ENCODE peak calls at places on chromosomes 2 and 18, in six cellular contexts. V is heart right ventricle, S is right atrium auricular region, Z is kidney epithelial cell, X is body of pancreas, W is BJ. I is an unnamed sample.

GRCh38 chr18:79748321-79749157 is 49.2 kb upstream of the KCNG2 start:
- DNase-seq in V (no peak), S (no peak), Z (no peak), X (no peak), W (no peak), I (no peak)

GRCh38 chr2:146576301-146576700 is 1268.5 kb upstream of the ACVR2A start:
- DNase-seq in V (no peak), S (no peak), Z (no peak), X (no peak), W (no peak), I (no peak)

GRCh38 chr2:238155761-238156694 is 2.7 kb upstream of the ERFE start:
- DNase-seq in V (no peak), S (no peak), Z (no peak), X (no peak), W (no peak), I (no peak)

GRCh38 chr2:133561045-133561852 is 7.0 kb downstream of the NCKAP5 start:
- DNase-seq in V (peak), S (no peak), Z (no peak), X (peak), W (no peak), I (peak)

GRCh38 chr2:217218269-217219140 is 358.6 kb upstream of the TNP1 start:
- DNase-seq in V (no peak), S (no peak), Z (no peak), X (no peak), W (no peak), I (no peak)

GRCh38 chr2:169664978-169665930 is 29.0 kb downstream of the CFAP210 start:
- DNase-seq in V (no peak), S (no peak), Z (no peak), X (no peak), W (peak), I (no peak)

GRCh38 chr2:120886967-120887672 is 151.5 kb downstream of the GLI2 start:
- DNase-seq in V (no peak), S (no peak), Z (no peak), X (peak), W (no peak), I (no peak)

GRCh38 chr2:153986488-153987229 is 114.9 kb downstream of the GALNT13 start:
- DNase-seq in V (no peak), S (no peak), Z (no peak), X (no peak), W (no peak), I (no peak)

GRCh38 chr2:14492920-14493503 is 139.5 kb upstream of the LRATD1 start:
- DNase-seq in V (no peak), S (no peak), Z (peak), X (no peak), W (peak), I (peak)

GRCh38 chr18:6881034-6881800 is 151.7 kb downstream of the ARHGAP28 start:
- DNase-seq in V (peak), S (no peak), Z (no peak), X (no peak), W (peak), I (peak)

GRCh38 chr2:101040072-101040471 is 38.0 kb downstream of the RPL31 start:
- DNase-seq in V (no peak), S (no peak), Z (no peak), X (peak), W (no peak), I (no peak)

GRCh38 chr2:134207589-134208209 is 46.2 kb upstream of the MGAT5 start:
- DNase-seq in V (peak), S (no peak), Z (no peak), X (peak), W (no peak), I (no peak)

GRCh38 chr2:197427204-197427603 is 7.6 kb downstream of the SF3B1 start:
- DNase-seq in V (no peak), S (no peak), Z (no peak), X (no peak), W (no peak), I (no peak)

GRCh38 chr2:37631292-37631691 is 40.1 kb downstream of the CDC42EP3 start:
- DNase-seq in V (no peak), S (no peak), Z (no peak), X (no peak), W (no peak), I (no peak)

GRCh38 chr2:7685342-7686015 is 768.3 kb downstream of the RNF144A start:
- DNase-seq in V (no peak), S (no peak), Z (no peak), X (no peak), W (peak), I (no peak)

DNA sequence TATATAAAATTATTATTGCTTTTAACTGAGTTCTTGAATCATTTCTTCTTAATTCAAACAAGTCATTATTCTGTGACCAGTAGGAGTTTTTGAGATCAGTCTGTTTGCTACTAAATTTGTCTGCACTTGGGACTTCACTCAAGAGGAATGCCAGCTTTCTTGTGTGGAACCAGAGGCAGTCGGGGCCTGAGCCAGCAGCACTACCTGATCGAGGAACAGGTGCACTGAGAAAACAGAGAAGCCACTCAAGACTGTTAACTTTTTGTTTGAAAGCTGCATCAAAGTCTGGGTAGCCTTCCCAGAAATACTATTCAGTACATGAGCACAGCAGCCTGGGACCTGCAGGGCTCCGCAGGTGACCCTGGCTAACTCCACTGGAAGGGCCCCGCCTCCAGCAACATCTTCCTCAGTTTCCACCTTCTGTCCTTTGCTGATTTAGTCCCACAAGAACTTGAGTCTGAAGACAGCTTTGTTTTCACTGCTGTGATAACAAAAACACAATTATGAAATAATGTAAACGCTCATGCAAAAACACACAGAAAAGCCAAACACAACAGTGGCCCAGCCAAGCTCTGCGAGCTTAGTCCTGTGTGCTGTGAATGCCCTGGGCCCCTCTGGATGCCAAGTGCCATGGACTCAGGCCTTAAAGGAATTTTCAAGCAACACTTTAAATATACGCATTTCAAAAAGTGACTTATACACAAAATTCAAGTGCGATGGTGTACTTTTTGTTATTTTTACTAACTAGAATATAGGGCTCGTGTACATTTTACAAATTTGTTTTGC is 62.0 kb downstream of the SH3YL1 start:
- DNase-seq in V (no peak), S (no peak), Z (no peak), X (peak), W (no peak), I (no peak)
- H3K4me3 ChIP-seq in V (no peak), S (no peak), Z (no peak), X (no peak), W (no peak), I (no peak)

DNA sequence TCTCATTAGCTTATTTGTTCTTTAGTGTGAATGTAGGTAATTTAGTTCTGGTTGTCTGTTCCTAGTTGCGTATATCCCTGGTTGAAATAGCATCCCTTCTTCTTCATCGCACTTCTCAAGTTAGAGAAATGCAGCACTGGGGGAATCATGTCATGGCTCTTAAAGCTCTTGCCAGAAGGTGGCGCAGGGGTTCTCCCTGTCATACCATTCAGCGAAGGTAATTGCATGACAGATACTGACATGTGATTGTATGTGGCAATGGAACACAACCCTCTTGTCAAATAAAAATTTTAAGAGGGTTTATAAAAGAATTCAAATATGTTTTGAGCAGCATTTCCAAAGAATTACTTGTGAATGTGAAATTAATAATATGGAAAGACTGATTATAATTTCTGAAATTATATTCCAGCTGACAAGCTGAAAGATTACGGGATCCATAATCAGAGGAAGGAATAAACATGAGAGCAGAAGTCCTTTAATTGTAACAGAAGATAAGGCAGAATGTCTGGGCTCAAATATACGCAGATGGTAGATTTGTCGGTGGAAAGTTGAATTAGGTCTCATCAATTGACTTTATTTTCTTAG is 411.7 kb downstream of the DSEL start:
- DNase-seq in V (peak), S (peak), Z (peak), X (peak), W (no peak), I (peak)
- TF ChIP-seq CTCF in V (peak), S (no peak), Z (peak), X (peak), W (peak), I (peak)

GRCh38 chr18:2980607-2980923 is 32.4 kb downstream of the LPIN2 start:
- DNase-seq in V (no peak), S (no peak), Z (no peak), X (no peak), W (no peak), I (no peak)

GRCh38 chr18:2981212-2981728 is 31.7 kb downstream of the LPIN2 start:
- DNase-seq in V (no peak), S (no peak), Z (peak), X (no peak), W (peak), I (peak)

GRCh38 chr18:2978626-2979025 is 34.3 kb downstream of the LPIN2 start:
- DNase-seq in V (no peak), S (no peak), Z (no peak), X (no peak), W (no peak), I (no peak)

GRCh38 chr18:2979027-2979570 is 33.8 kb downstream of the LPIN2 start:
- DNase-seq in V (no peak), S (no peak), Z (no peak), X (peak), W (no peak), I (no peak)

GRCh38 chr18:2979871-2980606 is 32.9 kb downstream of the LPIN2 start:
- DNase-seq in V (no peak), S (no peak), Z (no peak), X (no peak), W (no peak), I (no peak)
- H3K4me3 ChIP-seq in V (no peak), S (no peak), Z (no peak), X (no peak), W (no peak), I (no peak)

DNA sequence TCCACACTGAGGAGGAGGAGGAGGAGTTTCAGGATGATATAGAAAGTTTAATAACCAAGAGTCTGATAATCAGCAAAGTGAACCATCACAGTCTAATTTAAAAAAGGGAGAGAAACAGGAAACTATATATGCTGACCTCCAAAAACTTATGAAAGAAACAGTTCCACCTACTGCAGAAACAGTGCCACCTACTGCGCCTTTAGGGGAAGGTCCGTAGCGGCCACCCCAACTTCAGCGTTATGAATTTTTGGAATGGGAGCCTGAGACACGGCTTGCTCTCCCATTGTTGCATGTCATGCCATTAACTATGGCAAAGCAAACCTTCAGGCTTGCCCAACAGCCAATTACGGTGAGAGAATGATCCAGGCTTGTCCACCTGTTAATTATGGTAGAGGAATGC is 1719.2 kb upstream of the LRRTM1 start:
- DNase-seq in V (no peak), S (no peak), Z (no peak), X (no peak), W (no peak), I (no peak)
- TF ChIP-seq CTCF in V (no peak), S (no peak), Z (peak), X (no peak), W (no peak), I (no peak)

I was measured in HFF-Myc.